ENCODE peak calls at places on chromosomes 13 and 19, in seven cellular contexts. T is Jurkat, Clone E6-1; U is body of pancreas; O is tibial nerve; H is aorta; M is stomach; S is cardiac muscle cell. P is an unnamed sample.
A peak's percentile ranks its signal among the peaks of the same experiment; 100 is the strongest.

GRCh38 chr13:106182404-106182803 is 353.1 kb downstream of the EFNB2 start:
- DNase-seq in O (no peak), M (no peak), H (no peak), T (peak; percentile 52), S (no peak), U (no peak), P (no peak)

GRCh38 chr19:1945899-1946298 is 4.9 kb downstream of the CSNK1G2 start:
- DNase-seq in S (peak; percentile 56), O (no peak), T (no peak), M (peak; percentile 40), U (peak; percentile 39), H (no peak), P (no peak)

GRCh38 chr19:29714371-29714952 is 599 bp downstream of the C19orf12 start:
- DNase-seq in O (no peak), U (no peak), H (peak; percentile 56), T (peak; percentile 32), S (no peak), M (no peak), P (no peak)

GRCh38 chr13:47798906-47799305 is 202.2 kb downstream of the SUCLA2 start:
- DNase-seq in H (no peak), U (no peak), M (no peak), T (peak; percentile 16), S (peak; percentile 5), O (no peak), P (no peak)

GRCh38 chr13:49814551-49815270 is 22.2 kb upstream of the KPNA3 start:
- DNase-seq in M (no peak), S (no peak), U (no peak), T (no peak), H (no peak), O (no peak), P (no peak)

GRCh38 chr13:23147827-23148226 is 33.0 kb upstream of the SGCG start:
- DNase-seq in S (no peak), M (no peak), O (no peak), T (no peak), H (no peak), U (no peak), P (no peak)

GRCh38 chr13:77274126-77274525 is 52.8 kb downstream of the MYCBP2 start:
- DNase-seq in T (no peak), S (no peak), U (no peak), H (no peak), M (no peak), O (no peak), P (no peak)

GRCh38 chr13:27926644-27927434 is 7.0 kb downstream of the PDX1 start:
- DNase-seq in M (no peak), H (no peak), T (no peak), S (no peak), O (no peak), U (peak; percentile 26), P (no peak)

GRCh38 chr13:75415720-75416119 is 66.2 kb downstream of the TBC1D4 start:
- DNase-seq in S (no peak), M (no peak), H (no peak), U (no peak), T (no peak), O (no peak), P (no peak)

GRCh38 chr13:66657165-66657895 is 572.8 kb downstream of the PCDH9 start:
- DNase-seq in O (no peak), H (no peak), U (peak; percentile 55), T (no peak), M (peak; percentile 80), S (no peak), P (peak; percentile 89)

GRCh38 chr19:1107655-1108261 is 4.0 kb downstream of the GPX4 start:
- DNase-seq in T (no peak), O (no peak), M (no peak), S (no peak), U (no peak), H (no peak), P (no peak)

GRCh38 chr13:50122465-50122864 is 107.2 kb downstream of the KCNRG start:
- DNase-seq in O (no peak), S (no peak), U (no peak), H (no peak), M (no peak), T (no peak), P (no peak)

GRCh38 chr13:51778407-51778806 is 25.6 kb downstream of the DHRS12 start:
- DNase-seq in T (no peak), O (no peak), S (no peak), H (no peak), M (no peak), U (peak; percentile 59), P (no peak)

GRCh38 chr19:5792224-5792623 is 1.3 kb upstream of the DUS3L start:
- DNase-seq in H (no peak), O (no peak), S (no peak), T (no peak), M (no peak), U (no peak), P (no peak)

GRCh38 chr13:110581489-110582185 is 20.1 kb upstream of the RAB20 start:
- DNase-seq in U (no peak), T (no peak), S (no peak), M (no peak), O (no peak), H (no peak), P (no peak)

GRCh38 chr13:112186091-112186490 is 119.1 kb downstream of the SOX1 start:
- DNase-seq in T (peak; percentile 54), H (peak; percentile 19), M (no peak), S (no peak), U (no peak), O (no peak), P (no peak)

GRCh38 chr19:3818918-3819317 is 32.7 kb upstream of the MATK start:
- DNase-seq in M (no peak), O (no peak), U (no peak), H (no peak), T (no peak), S (no peak), P (no peak)

GRCh38 chr19:4969772-4970531 is 1.0 kb downstream of the KDM4B start:
- DNase-seq in S (peak; percentile 22), T (no peak), U (no peak), M (no peak), O (no peak), H (no peak), P (peak; percentile 23)

GRCh38 chr13:43528992-43529391 is 257.8 kb downstream of the ENOX1 start:
- DNase-seq in H (no peak), M (no peak), O (no peak), U (no peak), S (no peak), T (no peak), P (no peak)

GRCh38 chr13:44565881-44566280 is 10.2 kb downstream of the TSC22D1 start:
- DNase-seq in T (no peak), S (no peak), M (no peak), U (no peak), H (no peak), O (no peak), P (no peak)

GRCh38 chr19:5335101-5335500 is 5.5 kb downstream of the PTPRS start:
- DNase-seq in U (no peak), H (no peak), T (no peak), S (no peak), O (no peak), M (no peak), P (no peak)

GRCh38 chr13:45292176-45292575 is 48.8 kb downstream of the TPT1 start:
- DNase-seq in O (no peak), S (no peak), H (no peak), M (no peak), T (no peak), U (no peak), P (no peak)

GRCh38 chr13:79776538-79776937 is 295.6 kb downstream of the NDFIP2 start:
- DNase-seq in T (no peak), H (no peak), S (no peak), M (no peak), O (no peak), U (no peak), P (no peak)

DNA sequence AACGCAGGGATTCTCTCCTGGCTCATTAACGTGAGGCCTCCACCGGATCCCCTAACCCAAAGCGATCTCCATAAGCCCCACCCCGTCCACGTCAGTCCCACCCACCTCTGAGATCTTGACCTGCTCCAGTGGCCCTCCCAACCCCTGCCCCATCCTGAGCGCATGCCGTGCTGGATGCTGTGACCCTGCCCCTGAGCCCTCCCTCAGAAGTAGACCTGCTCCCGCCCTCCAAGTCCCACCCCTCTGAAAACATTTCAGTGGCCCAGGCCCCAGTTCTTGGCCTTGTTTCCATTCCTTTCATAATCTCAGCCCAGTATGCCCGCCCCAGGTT is 19.9 kb downstream of the LMTK3 start:
- DNase-seq in S (peak; percentile 48), M (no peak), O (no peak), U (no peak), H (no peak), T (no peak), P (no peak)
- H3K4me3 ChIP-seq in S (no peak overlapping the region), M (no peak overlapping the region), O (no peak overlapping the region), U (no peak overlapping the region), H (no peak overlapping the region), T (no peak overlapping the region), P (no peak overlapping the region)

DNA sequence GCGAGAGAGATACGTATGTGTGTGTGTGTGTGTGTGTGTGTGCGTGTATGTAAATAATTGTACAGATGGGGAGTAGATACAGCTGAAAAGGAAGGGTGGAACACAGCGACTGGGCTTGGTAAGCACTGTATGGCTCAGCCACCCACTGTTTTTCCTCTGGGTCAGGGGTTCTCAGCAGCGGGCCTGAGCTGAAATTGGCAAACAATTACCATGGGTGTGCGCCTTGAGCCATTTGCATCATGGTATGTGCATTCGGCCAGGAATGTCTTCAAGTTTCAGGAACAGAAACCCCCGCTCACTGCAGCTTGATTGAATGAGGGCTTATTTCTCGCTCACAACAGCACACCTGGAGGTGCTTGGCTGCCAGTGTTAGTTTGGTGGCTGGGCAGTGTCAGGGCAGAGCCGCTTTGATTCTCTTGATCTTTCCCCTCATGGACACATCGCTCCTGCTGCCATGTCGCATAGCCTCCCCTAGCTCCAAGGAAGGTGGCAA is 126.7 kb downstream of the SIPA1L3 start:
- DNase-seq in T (no peak), U (no peak), S (no peak), H (no peak), O (no peak), M (no peak), P (no peak)
- H3K4me3 ChIP-seq in T (no peak overlapping the region), U (no peak overlapping the region), S (no peak overlapping the region), H (no peak overlapping the region), O (no peak overlapping the region), M (no peak overlapping the region), P (no peak overlapping the region)

DNA sequence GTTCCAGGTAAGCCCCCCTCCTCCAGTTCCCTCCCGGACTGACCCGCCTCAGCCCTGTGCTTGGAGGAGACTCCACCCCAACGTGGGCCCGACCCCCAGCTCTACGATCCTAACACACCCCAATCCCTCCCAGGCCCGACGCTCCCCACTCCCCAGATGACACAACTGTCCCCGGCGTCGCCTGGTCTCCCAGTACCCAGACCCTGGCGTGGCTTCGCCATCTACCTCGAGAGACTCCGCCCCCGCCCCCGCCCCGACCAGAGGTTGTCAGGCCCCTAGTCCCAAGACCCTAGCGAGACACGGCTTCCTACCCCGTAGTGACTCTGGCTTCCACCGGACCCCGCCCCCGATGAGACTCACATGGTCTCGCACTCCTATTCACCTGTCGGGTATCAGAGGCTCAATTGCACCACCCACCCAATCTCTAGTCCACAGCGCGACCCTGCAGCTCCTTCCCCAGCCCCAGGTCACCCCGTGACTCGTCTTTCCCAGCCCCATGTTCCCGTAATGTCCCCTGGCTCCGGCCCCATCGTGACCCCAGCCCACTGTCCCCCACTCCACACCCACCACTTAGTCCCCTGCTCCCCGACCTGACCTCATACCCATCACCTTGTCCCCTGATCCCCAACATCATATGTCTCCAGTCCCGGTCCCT is 2.9 kb downstream of the CD37 start:
- DNase-seq in O (no peak), T (no peak), S (peak; percentile 21), H (peak; percentile 44), U (peak; percentile 31), M (no peak), P (no peak)
- H3K4me3 ChIP-seq in O (no peak overlapping the region), T (no peak overlapping the region), S (no peak overlapping the region), H (no peak overlapping the region), U (no peak overlapping the region), M (peak overlapping the region; percentile 40), P (peak overlapping the region; percentile 24)

GRCh38 chr13:87942204-87942603 is 271.0 kb downstream of the SLITRK5 start:
- DNase-seq in O (no peak), H (no peak), S (no peak), T (no peak), U (no peak), M (no peak), P (no peak)
- H3K4me3 ChIP-seq in O (no peak overlapping the region), H (no peak overlapping the region), S (no peak overlapping the region), T (no peak overlapping the region), U (no peak overlapping the region), M (no peak overlapping the region), P (no peak overlapping the region)